ENCODE peak calls at places on chromosomes 11 and 22, in four cellular contexts. B is heart left ventricle, Q is H1, X is pancreas. T is an unnamed sample. For H3K4me1, the result is how much of the 10 kb centered on the place peaks cover.

GRCh38 chr11:113375402-113375801 is 12.2 kb upstream of the ANKK1 start:
- DNase-seq in B (no peak), Q (no peak), X (no peak), T (no peak)

GRCh38 chr11:67280341-67280790 is 8.7 kb upstream of the ANKRD13D start:
- DNase-seq in B (no peak), Q (no peak), X (no peak), T (no peak)

GRCh38 chr22:42770941-42771647 is 50.4 kb upstream of the A4GALT start:
- DNase-seq in B (no peak), Q (no peak), X (no peak), T (no peak)

GRCh38 chr11:108916290-108916689 is 251.4 kb downstream of the DDX10 start:
- DNase-seq in B (no peak), Q (no peak), X (no peak), T (no peak)

GRCh38 chr11:111642521-111642920 is 40.3 kb downstream of the SIK2 start:
- DNase-seq in B (no peak), Q (no peak), X (no peak), T (no peak)

GRCh38 chr11:68480193-68480592 is 19.6 kb downstream of the PPP6R3 start:
- DNase-seq in B (no peak), Q (no peak), X (no peak), T (no peak)

GRCh38 chr11:107696140-107696539 is 15.7 kb downstream of the SLN start:
- DNase-seq in B (no peak), Q (no peak), X (no peak), T (no peak)

GRCh38 chr22:20994128-20994901 is 7.6 kb downstream of the THAP7 start:
- DNase-seq in B (peak), Q (no peak), X (no peak), T (no peak)

GRCh38 chr11:47051217-47051616 is 114.7 kb downstream of the CSTPP1 start:
- DNase-seq in B (no peak), Q (no peak), X (no peak), T (no peak)

GRCh38 chr22:48646216-48646925 is 1181.3 kb downstream of the BRD1 start:
- DNase-seq in B (no peak), Q (no peak), X (no peak), T (no peak)

GRCh38 chr11:69814902-69815301 is 4.3 kb downstream of the FGF3 start:
- DNase-seq in B (no peak), Q (no peak), X (no peak), T (no peak)

GRCh38 chr11:119721129-119722120 is 7.6 kb downstream of the NECTIN1 start:
- DNase-seq in B (peak), Q (no peak), X (no peak), T (peak)

GRCh38 chr22:20487715-20488114 is 7.9 kb downstream of the KLHL22 start:
- DNase-seq in B (no peak), Q (no peak), X (no peak), T (no peak)

GRCh38 chr11:123755344-123755743 is 1.0 kb upstream of the OR6X1 start:
- DNase-seq in B (no peak), Q (no peak), X (no peak), T (no peak)

GRCh38 chr22:43000441-43001175 is 14.3 kb downstream of the PACSIN2 start:
- DNase-seq in B (no peak), Q (no peak), X (no peak), T (no peak)

GRCh38 chr11:116890193-116890592 is 52.8 kb upstream of the APOA1 start:
- DNase-seq in B (no peak), Q (no peak), X (no peak), T (no peak)

GRCh38 chr11:110565344-110565684 is 135.6 kb downstream of the FDX1 start:
- DNase-seq in B (no peak), Q (no peak), X (no peak), T (no peak)

GRCh38 chr11:77619576-77620198 is 17.9 kb downstream of the CLNS1A start:
- DNase-seq in B (no peak), Q (no peak), X (no peak), T (no peak)

GRCh38 chr11:132114185-132114584 is 743.8 kb downstream of the NTM start:
- DNase-seq in B (no peak), Q (no peak), X (peak), T (no peak)

GRCh38 chr11:134949121-134949591 is 537.1 kb upstream of the B3GAT1 start:
- DNase-seq in B (no peak), Q (no peak), X (no peak), T (no peak)

GRCh38 chr11:134045799-134046635 is 22.9 kb upstream of the JAM3 start:
- DNase-seq in B (no peak), Q (no peak), X (no peak), T (no peak)

GRCh38 chr11:67303989-67304411 is 670 bp downstream of the SSH3 start:
- DNase-seq in B (peak), Q (no peak), X (peak), T (no peak)

GRCh38 chr22:48944756-48945620 is 882.7 kb downstream of the BRD1 start:
- DNase-seq in B (no peak), Q (no peak), X (no peak), T (peak)

GRCh38 chr22:19105456-19105855 is 16.8 kb downstream of the DGCR2 start:
- DNase-seq in B (no peak), Q (no peak), X (no peak), T (no peak)

GRCh38 chr11:85752890-85753581 is 57.9 kb downstream of the SYTL2 start:
- DNase-seq in B (no peak), Q (no peak), X (no peak), T (peak)

GRCh38 chr11:94545641-94546470 is 2.1 kb downstream of the FUT4 start:
- DNase-seq in B (no peak), Q (no peak), X (no peak), T (no peak)

GRCh38 chr11:68146010-68146540 is 24.9 kb upstream of the CHKA start:
- DNase-seq in B (peak), Q (no peak), X (peak), T (peak)

GRCh38 chr11:134644489-134645456 is 232.7 kb upstream of the B3GAT1 start:
- DNase-seq in B (no peak), Q (no peak), X (no peak), T (no peak)

GRCh38 chr11:67054851-67055523 is 1.7 kb upstream of the RHOD start:
- DNase-seq in B (peak), Q (no peak), X (peak), T (peak)

GRCh38 chr11:96263361-96263763 is 79.6 kb downstream of the MAML2 start:
- DNase-seq in B (no peak), Q (no peak), X (no peak), T (no peak)

GRCh38 chr11:96260067-96260511 is 82.9 kb downstream of the MAML2 start:
- DNase-seq in B (no peak), Q (no peak), X (no peak), T (no peak)

GRCh38 chr11:96257972-96258951 is 84.7 kb downstream of the MAML2 start:
- DNase-seq in B (peak), Q (no peak), X (no peak), T (no peak)

GRCh38 chr11:96259053-96259837 is 83.8 kb downstream of the MAML2 start:
- DNase-seq in B (no peak), Q (no peak), X (no peak), T (no peak)

GRCh38 chr11:96260526-96260925 is 82.5 kb downstream of the MAML2 start:
- DNase-seq in B (no peak), Q (no peak), X (no peak), T (no peak)
- H3K4me1 ChIP-seq in B (under half), Q (under half), X (under half), T (under half)

DNA sequence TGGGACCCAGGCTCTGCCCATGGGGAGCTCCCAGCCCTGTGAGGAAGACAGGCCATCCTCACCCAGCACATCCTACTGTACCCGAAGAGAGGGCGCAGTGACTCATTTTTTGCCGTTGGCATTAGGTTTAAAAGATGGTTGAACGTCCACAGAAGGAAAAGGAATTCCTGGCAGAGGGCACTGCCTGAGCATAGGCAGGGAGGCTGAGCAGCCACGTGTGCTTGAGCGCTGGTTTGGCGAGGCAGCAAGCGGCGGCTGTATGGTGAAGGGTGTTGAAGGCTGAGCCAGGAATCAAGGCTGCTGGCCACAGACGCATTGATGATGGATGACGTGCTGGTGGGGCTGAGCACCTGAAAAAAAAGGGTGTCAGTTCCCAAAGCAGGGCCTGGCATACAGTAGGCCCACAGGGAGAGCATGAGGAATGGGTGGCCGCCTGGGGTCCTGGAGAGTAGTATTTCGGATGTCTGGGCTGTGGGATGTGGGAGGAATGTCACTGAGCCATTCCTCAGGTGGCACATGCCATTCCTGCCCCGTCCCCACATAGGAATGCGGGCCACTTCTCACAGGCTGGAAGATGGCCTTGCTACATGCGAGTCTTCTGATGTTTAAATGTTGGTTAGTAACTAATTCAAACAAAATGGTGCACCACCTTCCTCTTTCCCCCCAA is 112.5 kb downstream of the KIAA1671 start:
- DNase-seq in B (no peak), Q (no peak), X (no peak), T (peak)
- H3K4me1 ChIP-seq in B (under half), Q (under half), X (under half), T (under half)

DNA sequence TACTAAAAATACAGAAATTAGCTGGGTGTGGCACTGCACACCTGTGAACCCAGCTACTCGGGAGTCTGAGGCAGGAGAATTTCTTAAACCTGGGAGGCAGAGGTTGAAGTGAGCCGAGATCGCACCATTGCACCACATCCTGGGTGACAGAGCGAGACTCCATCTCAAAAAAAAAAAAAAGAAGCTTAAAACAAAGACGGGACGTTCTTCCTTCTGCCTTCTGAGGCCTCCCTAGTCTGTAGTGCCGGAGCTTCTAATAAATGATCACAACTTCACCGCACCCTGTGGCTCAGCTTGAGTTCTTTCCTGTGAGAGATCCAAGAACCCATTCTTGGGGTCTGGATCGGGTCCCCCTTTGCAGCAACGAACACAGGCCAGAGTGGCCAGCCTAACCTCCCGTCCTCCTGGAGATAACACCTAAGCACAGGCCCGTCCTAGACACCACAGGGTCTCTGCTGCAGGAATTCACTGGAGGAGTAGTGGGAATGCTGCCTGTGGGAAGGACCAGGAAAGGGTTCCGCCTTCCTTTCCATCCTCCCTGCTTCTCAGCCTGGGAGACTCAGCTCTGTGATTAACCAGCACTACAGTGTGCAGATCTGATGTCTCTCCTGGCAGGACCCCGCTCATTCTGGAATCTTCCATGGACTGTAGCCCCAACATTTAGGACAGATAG is 2.2 kb upstream of the APOBEC3H start:
- DNase-seq in B (no peak), Q (no peak), X (no peak), T (no peak)
- H3K4me1 ChIP-seq in B (under half), Q (under half), X (under half), T (under half)

GRCh38 chr22:46250783-46251125 is 661 bp upstream of the CDPF1 start:
- DNase-seq in B (no peak), Q (no peak), X (no peak), T (no peak)

GRCh38 chr22:46251266-46251665 is 1.2 kb upstream of the CDPF1 start:
- DNase-seq in B (no peak), Q (no peak), X (no peak), T (no peak)

GRCh38 chr22:46250035-46250782 is at the start of gene CDPF1:
- DNase-seq in B (peak), Q (peak), X (peak), T (peak)

GRCh38 chr22:46247443-46247975 is 2.6 kb downstream of the CDPF1 start:
- DNase-seq in B (no peak), Q (no peak), X (no peak), T (no peak)

GRCh38 chr22:46251816-46252380 is 1.8 kb upstream of the CDPF1 start:
- DNase-seq in B (no peak), Q (no peak), X (no peak), T (no peak)
- H3K4me1 ChIP-seq in B (under half), Q (under half), X (under half), T (under half)

DNA sequence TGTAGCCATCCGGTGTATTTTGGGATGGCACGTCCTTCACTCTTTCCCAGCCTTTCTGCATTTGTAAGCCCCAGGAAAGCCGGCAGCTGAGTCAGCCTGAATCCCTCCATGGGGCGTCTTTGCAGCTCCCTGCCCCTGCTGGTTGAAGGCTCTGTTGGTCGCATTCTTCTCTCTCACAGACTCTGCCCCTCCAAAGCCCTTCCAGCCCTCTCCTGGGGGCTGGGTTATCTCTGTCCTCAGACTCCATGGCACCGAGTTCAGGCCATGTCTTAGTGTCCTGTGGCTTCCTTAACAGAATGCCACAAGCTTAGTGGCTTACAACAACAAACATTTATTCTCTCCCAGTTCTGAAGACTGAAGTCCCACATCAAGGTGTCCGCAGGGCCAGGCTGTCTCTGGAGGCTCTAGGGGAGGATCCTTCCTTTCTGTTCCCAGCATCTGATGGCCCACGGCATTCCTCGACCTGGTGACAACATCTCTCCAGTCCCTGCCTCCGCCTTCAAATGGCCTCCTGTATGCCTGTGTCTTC is 62.2 kb downstream of the BCR start:
- DNase-seq in B (no peak), Q (peak), X (no peak), T (no peak)
- H3K4me1 ChIP-seq in B (under half), Q (under half), X (under half), T (under half)

GRCh38 chr11:75560644-75561043 is 1.4 kb upstream of the SERPINH1 start:
- DNase-seq in B (no peak), Q (no peak), X (no peak), T (no peak)

GRCh38 chr11:75563501-75563977 is 1.5 kb downstream of the SERPINH1 start:
- DNase-seq in B (no peak), Q (no peak), X (no peak), T (peak)

GRCh38 chr11:75562836-75563484 is 907 bp downstream of the SERPINH1 start:
- DNase-seq in B (peak), Q (no peak), X (no peak), T (no peak)

GRCh38 chr11:75561426-75562047 is 516 bp upstream of the SERPINH1 start:
- DNase-seq in B (no peak), Q (no peak), X (no peak), T (no peak)

GRCh38 chr11:75562048-75562835 is at the start of gene SERPINH1:
- DNase-seq in B (peak), Q (no peak), X (peak), T (peak)
- H3K4me1 ChIP-seq in B (half or more), Q (half or more), X (under half), T (under half)

DNA sequence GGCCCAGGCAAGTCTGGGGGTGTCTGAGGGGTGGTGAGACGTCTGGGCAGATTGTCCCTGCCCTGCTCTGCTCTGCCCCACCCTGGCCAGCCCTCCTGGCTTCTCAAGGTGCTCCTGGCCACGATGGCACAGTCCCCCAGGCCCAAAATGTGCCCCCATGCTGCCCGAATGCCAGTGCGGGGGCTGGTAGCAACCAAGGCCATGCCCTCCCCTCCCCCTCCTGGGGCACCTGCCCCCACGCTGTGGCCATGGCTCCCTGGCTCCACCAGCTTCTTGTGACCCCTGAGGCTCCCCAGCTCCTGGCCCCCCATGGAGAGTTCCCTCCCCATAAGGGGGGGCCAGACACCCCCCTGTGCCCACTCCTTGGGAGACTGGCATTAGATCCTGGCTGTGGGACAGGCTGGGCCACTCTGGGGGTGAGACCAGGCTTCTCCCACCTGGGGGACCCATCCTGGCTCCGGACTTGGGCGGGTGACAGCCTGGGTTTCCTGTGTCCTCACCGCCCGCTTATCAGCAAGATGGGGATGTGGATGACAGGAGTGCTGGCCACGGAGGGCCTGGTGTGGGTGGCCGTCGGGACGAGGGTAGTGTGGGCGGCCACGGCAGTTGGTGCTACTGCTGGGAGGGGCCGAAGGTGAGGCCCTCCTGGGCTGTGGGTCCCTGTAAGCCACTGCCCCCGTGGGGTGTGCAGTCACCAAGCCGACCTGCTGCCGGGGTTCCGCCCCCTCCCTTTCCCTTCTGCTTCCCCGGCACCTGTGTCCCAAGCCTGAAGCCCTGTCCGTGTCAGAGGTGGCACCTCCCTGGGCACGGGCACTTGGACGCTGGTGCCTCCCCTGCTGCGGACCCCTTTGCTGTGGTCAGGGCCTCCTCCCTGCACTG is 15.9 kb upstream of the MUC6 start:
- DNase-seq in B (no peak), Q (no peak), X (peak), T (no peak)
- H3K4me1 ChIP-seq in B (under half), Q (under half), X (under half), T (under half)

DNA sequence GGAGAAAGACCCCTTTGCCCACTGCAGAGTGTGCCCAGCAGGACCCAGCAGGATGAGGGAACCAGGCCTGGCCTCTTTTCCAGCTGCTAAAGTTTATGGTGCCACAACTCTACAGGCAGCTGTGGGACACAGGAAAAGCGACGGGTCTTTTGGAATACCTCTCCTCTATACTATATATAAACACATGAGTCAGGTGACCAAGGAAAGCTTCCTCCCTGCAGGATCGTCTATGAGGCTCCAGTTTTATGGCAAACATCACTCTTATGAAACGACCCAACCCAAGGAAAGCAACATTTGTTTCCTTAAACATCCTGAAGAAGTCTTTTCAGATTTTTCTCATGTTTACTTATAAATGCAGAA is 102.8 kb upstream of the AKIP1 start:
- DNase-seq in B (no peak), Q (no peak), X (no peak), T (no peak)
- H3K4me1 ChIP-seq in B (half or more), Q (under half), X (under half), T (under half)

T was measured in breast epithelium.